ENCODE peak calls at places on chromosome 5, in nine cellular contexts. D is adrenal gland, U is transverse colon, Z is stomach, T is prostate gland, W is IMR-90, O is ovary, C is body of pancreas, P is breast epithelium. K is an unnamed sample. For H3K4me1, the result is how much of the 10 kb centered on the place peaks cover.

GRCh38 chr5:157311595-157311994 is 45.7 kb downstream of the CYFIP2 start:
- DNase-seq in W (no peak), P (no peak), Z (no peak), C (no peak), D (no peak), T (no peak), U (no peak), O (no peak), K (no peak)

GRCh38 chr5:127590154-127590722 is 58.6 kb upstream of the CTXN3 start:
- DNase-seq in U (no peak), P (no peak), D (no peak), O (no peak), C (no peak), W (no peak), T (no peak), Z (no peak), K (no peak)

GRCh38 chr5:77397686-77398300 is 94.3 kb downstream of the WDR41 start:
- DNase-seq in D (no peak), P (no peak), T (no peak), C (no peak), Z (no peak), U (no peak), O (no peak), W (no peak), K (no peak)

GRCh38 chr5:80837679-80838078 is 122.5 kb upstream of the RASGRF2 start:
- DNase-seq in P (no peak), O (no peak), C (no peak), D (no peak), T (no peak), W (no peak), U (no peak), Z (no peak), K (no peak)

GRCh38 chr5:140000332-140000731 is 42.8 kb downstream of the NRG2 start:
- DNase-seq in U (no peak), P (no peak), C (peak), D (peak), T (no peak), O (no peak), Z (no peak), W (no peak), K (no peak)

GRCh38 chr5:174177531-174177930 is 132.0 kb downstream of the NSG2 start:
- DNase-seq in D (no peak), W (no peak), U (no peak), T (no peak), P (no peak), O (no peak), C (no peak), Z (no peak), K (no peak)

GRCh38 chr5:7876867-7877266 is 7.9 kb downstream of the MTRR start:
- DNase-seq in O (no peak), T (no peak), C (no peak), U (no peak), Z (no peak), D (no peak), W (peak), P (no peak), K (no peak)

GRCh38 chr5:167389537-167389936 is 901.9 kb upstream of the WWC1 start:
- DNase-seq in T (no peak), W (peak), P (no peak), U (no peak), D (no peak), O (no peak), C (peak), Z (no peak), K (no peak)

GRCh38 chr5:151739939-151740335 is 18.5 kb downstream of the ATOX1 start:
- DNase-seq in O (no peak), W (peak), D (no peak), T (no peak), Z (no peak), P (no peak), C (no peak), U (no peak), K (no peak)

GRCh38 chr5:95803271-95804148 is 19.0 kb downstream of the GLRX start:
- DNase-seq in D (peak), C (peak), P (no peak), W (no peak), O (no peak), T (no peak), Z (peak), U (no peak), K (no peak)

GRCh38 chr5:37847978-37848425 is 8.2 kb upstream of the GDNF start:
- DNase-seq in P (no peak), T (no peak), W (peak), U (no peak), C (no peak), D (no peak), O (no peak), Z (no peak), K (no peak)

GRCh38 chr5:56088431-56088949 is 93.7 kb upstream of the IL6ST start:
- DNase-seq in D (peak), W (no peak), C (no peak), U (no peak), O (no peak), Z (no peak), P (no peak), T (no peak), K (no peak)

GRCh38 chr5:81679885-81680284 is 71.0 kb downstream of the SSBP2 start:
- DNase-seq in Z (no peak), T (no peak), O (no peak), D (no peak), U (no peak), W (no peak), P (no peak), C (no peak), K (no peak)

GRCh38 chr5:97101189-97101910 is 41.1 kb downstream of the LIX1 start:
- DNase-seq in D (no peak), P (no peak), O (no peak), U (no peak), W (peak), Z (no peak), C (no peak), T (no peak), K (no peak)

GRCh38 chr5:178208540-178209227 is 4.4 kb downstream of the HNRNPAB start:
- DNase-seq in C (no peak), W (no peak), U (no peak), Z (no peak), O (no peak), P (peak), D (no peak), T (no peak), K (no peak)

GRCh38 chr5:111187079-111187478 is 37.1 kb upstream of the CAMK4 start:
- DNase-seq in O (no peak), W (no peak), T (no peak), P (no peak), C (no peak), D (no peak), Z (no peak), U (no peak), K (no peak)

GRCh38 chr5:108345541-108346171 is 36.2 kb downstream of the FBXL17 start:
- DNase-seq in O (no peak), P (no peak), T (no peak), C (no peak), W (peak), Z (no peak), D (no peak), U (no peak), K (no peak)

GRCh38 chr5:35963381-35963843 is 25.0 kb upstream of the CAPSL start:
- DNase-seq in W (peak), U (peak), O (no peak), P (no peak), D (no peak), T (no peak), Z (no peak), C (no peak), K (peak)

GRCh38 chr5:67303356-67303755 is 106.8 kb upstream of the CD180 start:
- DNase-seq in Z (no peak), T (no peak), P (no peak), O (no peak), W (peak), D (no peak), C (no peak), U (no peak), K (no peak)

DNA sequence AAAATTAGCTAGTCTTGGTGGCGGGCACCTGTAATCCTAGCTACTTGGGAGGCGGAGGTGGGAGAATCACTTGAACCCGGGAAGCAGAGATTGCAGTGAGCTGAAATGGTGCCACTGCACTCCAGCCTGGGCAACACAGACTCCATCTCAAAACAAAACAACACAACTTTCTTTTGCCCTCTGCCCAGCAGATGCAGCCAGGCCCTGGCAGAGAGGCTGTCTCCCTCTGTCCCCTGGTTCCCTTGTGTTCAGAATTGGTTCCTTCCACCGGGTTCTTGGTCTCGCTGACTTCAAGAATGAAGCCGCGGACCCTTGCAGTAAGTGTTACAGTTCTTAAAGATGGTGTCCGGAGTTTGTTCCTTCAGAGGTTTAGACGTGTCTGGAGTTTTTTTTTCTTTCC is 30.2 kb upstream of the CEP72 start:
- DNase-seq in C (no peak), O (no peak), Z (peak), U (no peak), D (no peak), W (no peak), P (no peak), T (no peak), K (peak)
- TF ChIP-seq POLR2A in C (no peak), O (no peak), Z (no peak), U (no peak), D (no peak), W (no peak), P (no peak), T (no peak), K (no peak)

GRCh38 chr5:172574845-172575170 is 66.3 kb upstream of the NEURL1B start:
- DNase-seq in O (no peak), U (no peak), C (no peak), W (no peak), D (no peak), P (no peak), Z (no peak), T (no peak), K (no peak)
- H3K4me1 ChIP-seq in O (under half), U (under half), C (under half), W (under half), D (under half), P (under half), Z (under half), T (under half), K (under half)

GRCh38 chr5:10582512-10582897 is 18.6 kb downstream of the ANKRD33B start:
- DNase-seq in T (no peak), U (no peak), Z (no peak), P (no peak), D (no peak), W (no peak), O (no peak), C (no peak), K (no peak)
- H3K27ac ChIP-seq in T (no peak), U (peak), Z (no peak), P (no peak), D (no peak), W (no peak), O (no peak), C (no peak), K (no peak)

GRCh38 chr5:94618493-94619328 is at the start of the genes KIAA0825 and SLF1:
- DNase-seq in U (peak), C (peak), O (peak), T (peak), Z (peak), D (peak), W (peak), P (peak), K (peak)
- TF ChIP-seq POLR2A in U (peak), C (peak), O (no peak), T (peak), Z (no peak), D (peak), W (no peak), P (no peak), K (peak)

GRCh38 chr5:10759111-10759510 is 1.9 kb downstream of the DAP start:
- DNase-seq in D (no peak), T (no peak), C (no peak), P (no peak), W (no peak), U (peak), O (no peak), Z (no peak), K (no peak)

GRCh38 chr5:10753178-10753577 is 7.9 kb downstream of the DAP start:
- DNase-seq in C (no peak), Z (no peak), U (no peak), O (no peak), W (no peak), D (no peak), T (no peak), P (no peak), K (no peak)

GRCh38 chr5:10756539-10756938 is 4.5 kb downstream of the DAP start:
- DNase-seq in T (no peak), P (no peak), C (no peak), Z (no peak), U (no peak), D (no peak), W (peak), O (no peak), K (no peak)

GRCh38 chr5:10760033-10760975 is 730 bp downstream of the DAP start:
- DNase-seq in U (peak), Z (peak), T (peak), D (peak), P (peak), W (peak), O (peak), C (peak), K (peak)

GRCh38 chr5:10757043-10757442 is 4.0 kb downstream of the DAP start:
- DNase-seq in U (no peak), W (no peak), D (no peak), Z (no peak), T (no peak), C (no peak), P (no peak), O (no peak), K (no peak)
- H3K4me1 ChIP-seq in U (under half), W (under half), D (under half), Z (under half), T (under half), C (half or more), P (under half), O (under half), K (under half)

DNA sequence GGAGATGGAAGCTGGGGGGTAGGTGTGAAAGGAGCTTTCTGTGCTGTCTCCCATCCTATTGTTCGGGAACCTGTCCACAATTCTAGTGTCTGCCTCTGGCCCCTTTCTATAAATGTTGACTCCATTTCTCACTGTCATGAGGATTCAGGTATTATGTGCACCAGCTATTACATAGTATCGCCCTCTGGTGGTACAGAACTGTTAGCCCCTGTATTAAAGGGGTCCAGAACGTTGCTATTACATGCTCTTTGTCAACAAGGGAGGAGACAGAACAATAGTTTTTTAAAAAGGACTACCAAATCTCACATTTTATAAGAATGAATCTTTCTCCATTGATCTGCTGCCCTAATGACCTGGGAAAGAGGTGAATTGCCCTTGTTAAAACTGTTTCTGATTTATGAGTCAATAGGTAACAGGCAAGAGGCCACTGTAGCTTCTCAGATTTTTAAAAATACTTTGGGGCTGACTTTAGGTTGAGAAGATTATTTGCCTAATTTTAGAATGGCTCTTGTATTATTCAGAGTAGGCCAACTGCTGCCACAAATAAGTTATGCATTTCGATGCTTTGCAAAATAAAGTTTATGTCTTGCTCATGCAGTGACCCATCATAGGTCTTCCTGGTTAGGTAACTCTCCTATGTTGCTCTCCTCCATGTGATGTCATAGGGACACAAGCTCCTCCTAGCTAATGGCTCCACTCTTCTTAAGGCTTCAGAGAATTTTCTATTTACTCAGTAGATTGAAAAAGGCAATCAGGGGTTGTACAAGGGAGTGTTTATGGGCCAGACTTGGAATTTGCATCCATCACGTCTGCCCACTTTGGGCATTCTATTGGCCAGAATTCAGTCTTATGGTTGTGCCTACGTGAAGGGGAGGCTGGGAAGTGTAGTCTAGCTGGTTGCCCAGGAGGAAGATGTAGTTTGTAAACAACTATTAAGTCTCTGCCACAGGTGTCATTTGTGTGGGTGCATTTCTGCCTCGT is 20.8 kb downstream of the DCANP1 start:
- DNase-seq in W (peak), P (no peak), T (no peak), Z (no peak), D (no peak), O (no peak), C (no peak), U (no peak), K (peak)
- H3K27ac ChIP-seq in W (no peak), P (no peak), T (no peak), Z (no peak), D (no peak), O (no peak), C (no peak), U (no peak), K (no peak)

GRCh38 chr5:150376799-150377771 is 19.6 kb downstream of the TCOF1 start:
- DNase-seq in W (peak), T (no peak), U (no peak), O (no peak), P (no peak), D (no peak), Z (no peak), C (no peak), K (no peak)
- TF ChIP-seq POLR2A in W (peak), T (no peak), U (no peak), O (no peak), P (no peak), D (no peak), Z (no peak), C (no peak), K (no peak)

GRCh38 chr5:149289307-149289706 is 17.6 kb downstream of the AFAP1L1 start:
- DNase-seq in P (no peak), O (no peak), D (no peak), U (no peak), T (no peak), W (peak), Z (no peak), C (no peak), K (no peak)
- H3K4me1 ChIP-seq in P (under half), O (under half), D (under half), U (under half), T (under half), W (under half), Z (under half), C (under half), K (under half)

DNA sequence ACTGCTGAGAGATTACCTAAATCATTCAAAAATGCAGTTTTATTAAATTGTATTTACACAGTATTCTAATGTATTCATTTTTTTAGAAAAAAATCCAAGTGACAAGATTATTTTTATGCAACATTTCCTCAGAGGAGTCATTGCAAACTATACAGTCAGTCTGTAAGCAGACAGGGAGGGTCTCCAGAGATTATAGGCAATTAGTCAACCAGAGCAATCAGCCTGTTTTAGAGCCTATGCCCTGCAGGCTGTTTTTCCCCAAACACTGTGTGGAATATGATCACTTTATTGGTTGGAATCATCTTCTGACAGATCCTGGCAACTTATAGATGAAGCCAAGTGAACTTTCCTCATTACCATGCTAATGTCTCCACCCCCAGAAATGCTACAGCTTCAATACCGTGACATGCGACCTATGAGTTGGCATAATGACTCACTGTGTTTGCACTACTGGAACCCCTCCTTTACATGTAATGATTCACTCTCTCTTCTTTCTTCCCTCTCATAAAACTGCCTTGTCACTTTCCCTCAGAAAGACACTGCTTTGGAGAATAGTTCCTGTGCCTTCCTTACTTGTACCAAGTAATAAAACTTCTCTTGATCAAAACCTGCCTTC is 577.8 kb upstream of the FTMT start:
- DNase-seq in P (no peak), C (no peak), U (no peak), W (peak), T (no peak), O (no peak), Z (no peak), D (no peak), K (no peak)
- H3K27ac ChIP-seq in P (no peak), C (no peak), U (no peak), W (no peak), T (no peak), O (no peak), Z (no peak), D (no peak), K (no peak)